ENCODE peak calls at places on chromosomes 4 and X, in eight cellular contexts. G is activated T-cell treated with anti-CD3 and anti-CD28 coated beads for 1 hour; I is midbrain; M is BJ; U is activated CD8-positive, alpha-beta memory T cell treated with anti-CD3 and anti-CD28 coated beads for 24 hours; F is GDM1; H is germinal center; T is stimulated activated naive B cell treated with anti-CD40 and anti-IgM and Interleukin-4, amounts not matched to agents 10 μg/mL and 1 μg/mL and 100 μg/mL, for 72 hours. C is an unnamed sample.

GRCh38 chr4:143287571-143287923 is 49.1 kb upstream of the GAB1 start:
- DNase-seq in G (no peak), I (no peak), M (no peak), U (no peak), F (no peak), H (no peak), T (no peak), C (no peak)

GRCh38 chrX:781216-782211 is 150.9 kb downstream of the SHOX start:
- DNase-seq in G (no peak), I (no peak), M (no peak), U (no peak), F (no peak), H (no peak), T (no peak), C (no peak)

GRCh38 chr4:98747659-98748091 is 89.3 kb upstream of the TSPAN5 start:
- DNase-seq in G (no peak), I (no peak), M (no peak), U (no peak), F (no peak), H (no peak), T (no peak), C (no peak)

GRCh38 chr4:31458813-31459212 is 738.6 kb downstream of the PCDH7 start:
- DNase-seq in G (no peak), I (no peak), M (no peak), U (no peak), F (no peak), H (no peak), T (no peak), C (no peak)

GRCh38 chr4:6221851-6222760 is 21.8 kb upstream of the JAKMIP1 start:
- DNase-seq in G (no peak), I (peak), M (no peak), U (peak), F (no peak), H (peak), T (no peak), C (no peak)

GRCh38 chr4:76896048-76896447 is 1.9 kb downstream of the SOWAHB start:
- DNase-seq in G (no peak), I (no peak), M (no peak), U (no peak), F (no peak), H (no peak), T (no peak), C (no peak)

GRCh38 chr4:86957214-86957613 is 22.4 kb downstream of the AFF1 start:
- DNase-seq in G (no peak), I (no peak), M (no peak), U (no peak), F (no peak), H (no peak), T (no peak), C (no peak)

GRCh38 chrX:85084770-85085393 is 81.2 kb downstream of the APOOL start:
- DNase-seq in G (no peak), I (peak), M (no peak), U (no peak), F (no peak), H (peak), T (peak), C (peak)

GRCh38 chr4:164768516-164768915 is 14.6 kb downstream of the SMIM31 start:
- DNase-seq in G (no peak), I (no peak), M (no peak), U (no peak), F (no peak), H (no peak), T (no peak), C (no peak)

GRCh38 chr4:85825937-85826678 is 351.2 kb downstream of the ARHGAP24 start:
- DNase-seq in G (no peak), I (no peak), M (no peak), U (no peak), F (no peak), H (no peak), T (no peak), C (peak)

GRCh38 chr4:8235686-8236085 is 33.9 kb upstream of the HTRA3 start:
- DNase-seq in G (no peak), I (no peak), M (no peak), U (no peak), F (no peak), H (no peak), T (no peak), C (no peak)

GRCh38 chr4:88697113-88697512 is 516 bp downstream of the NAP1L5 start:
- DNase-seq in G (no peak), I (peak), M (no peak), U (peak), F (no peak), H (no peak), T (no peak), C (no peak)

GRCh38 chrX:119004920-119005524 is 30.6 kb downstream of the LONRF3 start:
- DNase-seq in G (peak), I (peak), M (no peak), U (peak), F (peak), H (peak), T (peak), C (peak)

GRCh38 chrX:48966796-48967579 is 4.7 kb downstream of the KCND1 start:
- DNase-seq in G (no peak), I (no peak), M (no peak), U (no peak), F (no peak), H (no peak), T (no peak), C (peak)

GRCh38 chrX:120269379-120270035 is 18.9 kb downstream of the ZBTB33 start:
- DNase-seq in G (no peak), I (no peak), M (no peak), U (no peak), F (no peak), H (no peak), T (no peak), C (no peak)

GRCh38 chr4:94849901-94850300 is 92.1 kb downstream of the BMPR1B start:
- DNase-seq in G (no peak), I (no peak), M (no peak), U (no peak), F (no peak), H (no peak), T (no peak), C (no peak)

GRCh38 chrX:153029875-153030274 is 26.4 kb upstream of the PNMA3 start:
- DNase-seq in G (no peak), I (no peak), M (no peak), U (no peak), F (no peak), H (no peak), T (no peak), C (no peak)

GRCh38 chrX:93468075-93468474 is 205.3 kb downstream of the NAP1L3 start:
- DNase-seq in G (no peak), I (no peak), M (no peak), U (no peak), F (no peak), H (no peak), T (no peak), C (no peak)

GRCh38 chr4:14184265-14184664 is 556.7 kb upstream of the BOD1L1 start:
- DNase-seq in G (no peak), I (no peak), M (peak), U (no peak), F (peak), H (no peak), T (no peak), C (no peak)

GRCh38 chr4:106971586-106971985 is 64.5 kb downstream of the DKK2 start:
- DNase-seq in G (no peak), I (peak), M (no peak), U (no peak), F (no peak), H (no peak), T (no peak), C (no peak)

GRCh38 chr4:174592256-174592984 is 70.1 kb upstream of the HPGD start:
- DNase-seq in G (no peak), I (no peak), M (no peak), U (no peak), F (no peak), H (no peak), T (no peak), C (no peak)

GRCh38 chr4:106898621-106899230 is 137.4 kb downstream of the DKK2 start:
- DNase-seq in G (no peak), I (peak), M (peak), U (no peak), F (peak), H (peak), T (no peak), C (peak)

GRCh38 chr4:8110071-8110986 is 48.3 kb downstream of the ABLIM2 start:
- DNase-seq in G (no peak), I (no peak), M (no peak), U (no peak), F (no peak), H (peak), T (no peak), C (peak)

GRCh38 chr4:138759508-138759907 is 256.1 kb upstream of the NOCT start:
- DNase-seq in G (no peak), I (no peak), M (no peak), U (no peak), F (no peak), H (no peak), T (no peak), C (no peak)

GRCh38 chr4:19736968-19737756 is 514.5 kb upstream of the SLIT2 start:
- DNase-seq in G (no peak), I (no peak), M (no peak), U (no peak), F (no peak), H (no peak), T (no peak), C (no peak)

GRCh38 chr4:20124317-20125026 is 127.2 kb upstream of the SLIT2 start:
- DNase-seq in G (no peak), I (no peak), M (no peak), U (no peak), F (no peak), H (no peak), T (no peak), C (no peak)

GRCh38 chr4:17309567-17310268 is 202.2 kb downstream of the QDPR start:
- DNase-seq in G (no peak), I (no peak), M (peak), U (no peak), F (no peak), H (no peak), T (no peak), C (no peak)

GRCh38 chrX:109920325-109920724 is 82.6 kb upstream of the TMEM164 start:
- DNase-seq in G (no peak), I (no peak), M (no peak), U (no peak), F (no peak), H (no peak), T (no peak), C (no peak)

GRCh38 chr4:88735554-88735953 is 37.9 kb upstream of the NAP1L5 start:
- DNase-seq in G (no peak), I (no peak), M (no peak), U (no peak), F (no peak), H (no peak), T (no peak), C (no peak)

GRCh38 chr4:42268824-42269223 is 116.4 kb upstream of the BEND4 start:
- DNase-seq in G (no peak), I (no peak), M (no peak), U (no peak), F (no peak), H (no peak), T (no peak), C (no peak)

GRCh38 chr4:119131160-119131559 is 4.5 kb upstream of the MYOZ2 start:
- DNase-seq in G (no peak), I (no peak), M (no peak), U (no peak), F (no peak), H (no peak), T (no peak), C (no peak)

GRCh38 chr4:20046931-20047677 is 204.6 kb upstream of the SLIT2 start:
- DNase-seq in G (no peak), I (no peak), M (no peak), U (no peak), F (no peak), H (no peak), T (no peak), C (no peak)

GRCh38 chrX:153184787-153185186 is 5.7 kb downstream of the MAGEA1 start:
- DNase-seq in G (no peak), I (no peak), M (no peak), U (no peak), F (no peak), H (no peak), T (no peak), C (no peak)

GRCh38 chr4:114598191-114599121 is at the start of gene UGT8:
- DNase-seq in G (no peak), I (peak), M (no peak), U (peak), F (peak), H (peak), T (peak), C (peak)

GRCh38 chr4:35164063-35164462 is 1080.3 kb downstream of the ARAP2 start:
- DNase-seq in G (no peak), I (no peak), M (no peak), U (no peak), F (no peak), H (no peak), T (no peak), C (no peak)

GRCh38 chr4:41358626-41359025 is 101.9 kb downstream of the UCHL1 start:
- DNase-seq in G (no peak), I (no peak), M (no peak), U (no peak), F (no peak), H (no peak), T (no peak), C (no peak)

C was measured in RPMI8226.